ENCODE peak calls at places on chromosomes 16 and 17, in eight cellular contexts. G, S, A, W, L, V, Q and P are unnamed samples.

GRCh38 chr17:27290916-27291598 is 2.9 kb upstream of the WSB1 start:
- DNase-seq in G (peak; percentile 61), S (no peak), A (no peak), W (no peak), L (no peak), V (no peak), Q (no peak), P (no peak)

GRCh38 chr16:30567991-30568638 is 3.4 kb downstream of the ZNF688 start:
- DNase-seq in G (peak; percentile 22), S (peak; percentile 76), A (peak; percentile 32), W (peak; percentile 91), L (no peak), V (no peak), Q (peak; percentile 59), P (no peak)

GRCh38 chr17:68197091-68197996 is 50.5 kb upstream of the AMZ2 start:
- DNase-seq in G (no peak), S (no peak), A (no peak), W (no peak), L (no peak), V (no peak), Q (peak; percentile 53), P (no peak)

GRCh38 chr17:27381007-27381501 is 75.2 kb upstream of the KSR1 start:
- DNase-seq in G (peak; percentile 81), S (no peak), A (peak; percentile 49), W (peak; percentile 66), L (peak; percentile 40), V (peak; percentile 54), Q (peak; percentile 92), P (peak; percentile 59)

GRCh38 chr16:49458221-49458620 is 84.6 kb downstream of the C16orf78 start:
- DNase-seq in G (no peak), S (no peak), A (no peak), W (no peak), L (no peak), V (no peak), Q (no peak), P (peak; percentile 34)

GRCh38 chr16:56262879-56263245 is 71.6 kb downstream of the GNAO1 start:
- DNase-seq in G (no peak), S (no peak), A (no peak), W (no peak), L (no peak), V (no peak), Q (no peak), P (no peak)

GRCh38 chr16:86756882-86757703 is 178.7 kb downstream of the FOXL1 start:
- DNase-seq in G (no peak), S (no peak), A (no peak), W (no peak), L (no peak), V (no peak), Q (no peak), P (no peak)

GRCh38 chr17:78075545-78075944 is 53.0 kb downstream of the TMC6 start:
- DNase-seq in G (no peak), S (no peak), A (no peak), W (no peak), L (no peak), V (no peak), Q (no peak), P (no peak)

GRCh38 chr16:29985271-29985811 is 10.1 kb downstream of the HIRIP3 start:
- DNase-seq in G (no peak), S (no peak), A (no peak), W (no peak), L (no peak), V (no peak), Q (no peak), P (no peak)

GRCh38 chr16:72091217-72091616 is 2.2 kb downstream of the TXNL4B start:
- DNase-seq in G (no peak), S (no peak), A (no peak), W (no peak), L (no peak), V (no peak), Q (no peak), P (no peak)

GRCh38 chr16:84662471-84662870 is 14.2 kb downstream of the KLHL36 start:
- DNase-seq in G (no peak), S (no peak), A (no peak), W (no peak), L (no peak), V (no peak), Q (no peak), P (no peak)

GRCh38 chr17:67488161-67488560 is 111.1 kb downstream of the PITPNC1 start:
- DNase-seq in G (no peak), S (no peak), A (no peak), W (no peak), L (peak; percentile 40), V (no peak), Q (no peak), P (no peak)

GRCh38 chr16:22192261-22193133 is 13.6 kb upstream of the EEF2K start:
- DNase-seq in G (peak; percentile 55), S (peak; percentile 95), A (peak; percentile 77), W (peak; percentile 98), L (peak; percentile 88), V (peak; percentile 84), Q (peak; percentile 83), P (peak; percentile 89)

GRCh38 chr16:52283018-52283417 is 263.9 kb downstream of the TOX3 start:
- DNase-seq in G (no peak), S (no peak), A (no peak), W (peak; percentile 57), L (no peak), V (no peak), Q (no peak), P (no peak)

GRCh38 chr17:15955793-15956541 is 11.0 kb downstream of the ADORA2B start:
- DNase-seq in G (no peak), S (peak; percentile 59), A (no peak), W (no peak), L (no peak), V (no peak), Q (no peak), P (no peak)

GRCh38 chr16:77657016-77657415 is 65.3 kb upstream of the NUDT7 start:
- DNase-seq in G (no peak), S (peak; percentile 96), A (no peak), W (peak; percentile 72), L (no peak), V (no peak), Q (peak; percentile 13), P (no peak)

GRCh38 chr16:84582958-84583516 is 34.8 kb downstream of the COTL1 start:
- DNase-seq in G (no peak), S (peak; percentile 28), A (peak; percentile 78), W (peak; percentile 79), L (no peak), V (no peak), Q (no peak), P (no peak)

GRCh38 chr16:2954228-2954627 is 9.8 kb upstream of the KREMEN2 start:
- DNase-seq in G (no peak), S (no peak), A (no peak), W (no peak), L (no peak), V (no peak), Q (no peak), P (no peak)

GRCh38 chr16:87053016-87053982 is 263.9 kb downstream of the C16orf95 start:
- DNase-seq in G (no peak), S (no peak), A (no peak), W (no peak), L (no peak), V (no peak), Q (no peak), P (no peak)

GRCh38 chr17:1958134-1958881 is 66.8 kb downstream of the RTN4RL1 start:
- DNase-seq in G (peak; percentile 22), S (peak; percentile 88), A (peak; percentile 42), W (no peak), L (no peak), V (no peak), Q (no peak), P (no peak)

GRCh38 chr17:13634001-13634400 is 32.3 kb upstream of the HS3ST3A1 start:
- DNase-seq in G (no peak), S (no peak), A (no peak), W (peak; percentile 50), L (no peak), V (no peak), Q (no peak), P (no peak)

GRCh38 chr17:68954146-68954971 is 833 bp downstream of the ABCA8 start:
- DNase-seq in G (no peak), S (no peak), A (no peak), W (peak; percentile 53), L (no peak), V (no peak), Q (no peak), P (no peak)

GRCh38 chr16:80931661-80931984 is 75.1 kb downstream of the CMC2 start:
- DNase-seq in G (no peak), S (no peak), A (no peak), W (no peak), L (no peak), V (no peak), Q (no peak), P (no peak)